ENCODE peak calls at places on chromosomes 1 and 21, in seven cellular contexts. One of them, this sample, is unnamed. For H3K4me1, the result is how much of the 10 kb centered on the place peaks cover.

GRCh38 chr1:75135829-75136142 is 1.6 kb downstream of the LHX8 start:
- DNase-seq in testis: no peak
- DNase-seq in tibial nerve: no peak
- DNase-seq in ovary: no peak
- DNase-seq in prostate gland: no peak
- DNase-seq in adrenal gland: no peak
- DNase-seq in body of pancreas: no peak
- DNase-seq in this sample: no peak

GRCh38 chr1:198676253-198676652 is 37.4 kb downstream of the PTPRC start:
- DNase-seq in testis: no peak
- DNase-seq in tibial nerve: no peak
- DNase-seq in ovary: no peak
- DNase-seq in prostate gland: no peak
- DNase-seq in adrenal gland: no peak
- DNase-seq in body of pancreas: no peak
- DNase-seq in this sample: no peak

GRCh38 chr1:171898956-171899355 is 57.7 kb downstream of the DNM3 start:
- DNase-seq in testis: peak
- DNase-seq in tibial nerve: peak
- DNase-seq in ovary: no peak
- DNase-seq in prostate gland: peak
- DNase-seq in adrenal gland: peak
- DNase-seq in body of pancreas: no peak
- DNase-seq in this sample: no peak

GRCh38 chr1:204323887-204324286 is 35.8 kb downstream of the PLEKHA6 start:
- DNase-seq in testis: no peak
- DNase-seq in tibial nerve: no peak
- DNase-seq in ovary: no peak
- DNase-seq in prostate gland: no peak
- DNase-seq in adrenal gland: no peak
- DNase-seq in body of pancreas: no peak
- DNase-seq in this sample: no peak

GRCh38 chr1:110967256-110967655 is 3.5 kb upstream of the LRIF1 start:
- DNase-seq in testis: no peak
- DNase-seq in tibial nerve: no peak
- DNase-seq in ovary: no peak
- DNase-seq in prostate gland: no peak
- DNase-seq in adrenal gland: no peak
- DNase-seq in body of pancreas: no peak
- DNase-seq in this sample: no peak

GRCh38 chr1:36665478-36666080 is 182.9 kb upstream of the CSF3R start:
- DNase-seq in testis: no peak
- DNase-seq in tibial nerve: no peak
- DNase-seq in ovary: no peak
- DNase-seq in prostate gland: no peak
- DNase-seq in adrenal gland: no peak
- DNase-seq in body of pancreas: no peak
- DNase-seq in this sample: no peak

GRCh38 chr1:109482796-109483638 is 688 bp upstream of the ATXN7L2 start:
- DNase-seq in testis: no peak
- DNase-seq in tibial nerve: no peak
- DNase-seq in ovary: peak
- DNase-seq in prostate gland: no peak
- DNase-seq in adrenal gland: peak
- DNase-seq in body of pancreas: peak
- DNase-seq in this sample: peak

GRCh38 chr21:46126321-46127238 is 28.7 kb downstream of the COL6A2 start:
- DNase-seq in testis: peak
- DNase-seq in tibial nerve: no peak
- DNase-seq in ovary: peak
- DNase-seq in prostate gland: no peak
- DNase-seq in adrenal gland: peak
- DNase-seq in body of pancreas: no peak
- DNase-seq in this sample: peak

GRCh38 chr21:46325073-46325912 is 1.3 kb downstream of the PCNT start:
- DNase-seq in testis: peak
- DNase-seq in tibial nerve: no peak
- DNase-seq in ovary: peak
- DNase-seq in prostate gland: peak
- DNase-seq in adrenal gland: peak
- DNase-seq in body of pancreas: peak
- DNase-seq in this sample: no peak

GRCh38 chr1:160205242-160205973 is at the start of gene PEA15:
- DNase-seq in testis: peak
- DNase-seq in tibial nerve: peak
- DNase-seq in ovary: peak
- DNase-seq in prostate gland: peak
- DNase-seq in adrenal gland: peak
- DNase-seq in body of pancreas: peak
- DNase-seq in this sample: peak

GRCh38 chr1:204359474-204360255 is at the start of gene PLEKHA6:
- DNase-seq in testis: peak
- DNase-seq in tibial nerve: no peak
- DNase-seq in ovary: peak
- DNase-seq in prostate gland: no peak
- DNase-seq in adrenal gland: no peak
- DNase-seq in body of pancreas: peak
- DNase-seq in this sample: no peak

GRCh38 chr1:41025979-41026819 is 4.7 kb upstream of the SLFNL1 start:
- DNase-seq in testis: no peak
- DNase-seq in tibial nerve: no peak
- DNase-seq in ovary: no peak
- DNase-seq in prostate gland: no peak
- DNase-seq in adrenal gland: no peak
- DNase-seq in body of pancreas: no peak
- DNase-seq in this sample: no peak

GRCh38 chr1:41022424-41022823 is 899 bp upstream of the SLFNL1 start:
- DNase-seq in testis: no peak
- DNase-seq in tibial nerve: no peak
- DNase-seq in ovary: no peak
- DNase-seq in prostate gland: no peak
- DNase-seq in adrenal gland: no peak
- DNase-seq in body of pancreas: no peak
- DNase-seq in this sample: no peak

GRCh38 chr1:41028034-41028642 is 6.6 kb upstream of the SLFNL1 start:
- DNase-seq in testis: no peak
- DNase-seq in tibial nerve: no peak
- DNase-seq in ovary: no peak
- DNase-seq in prostate gland: no peak
- DNase-seq in adrenal gland: no peak
- DNase-seq in body of pancreas: no peak
- DNase-seq in this sample: no peak

GRCh38 chr1:41023279-41023990 is 1.9 kb upstream of the SLFNL1 start:
- DNase-seq in testis: no peak
- DNase-seq in tibial nerve: no peak
- DNase-seq in ovary: no peak
- DNase-seq in prostate gland: no peak
- DNase-seq in adrenal gland: no peak
- DNase-seq in body of pancreas: no peak
- DNase-seq in this sample: no peak

DNA sequence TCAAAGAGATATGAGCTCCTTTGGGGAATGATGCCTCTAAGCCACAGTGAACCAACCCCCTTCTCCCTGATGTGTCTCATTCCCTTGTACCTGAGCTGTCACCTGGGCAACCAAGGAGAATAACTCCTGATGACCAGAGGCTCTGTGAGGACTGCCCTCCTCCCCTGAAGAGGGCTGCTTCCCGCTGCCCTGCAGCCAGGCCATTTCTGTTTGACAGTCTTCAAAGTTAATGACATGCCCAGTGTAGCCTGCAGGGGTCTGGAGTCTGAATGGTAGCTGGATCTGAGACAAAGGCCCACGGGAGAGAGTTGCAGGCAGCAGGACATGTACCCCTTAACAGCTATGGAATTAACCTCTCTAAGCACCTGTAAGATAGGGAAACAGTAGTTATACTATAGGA is 3.4 kb upstream of the SLFNL1 start:
- DNase-seq in testis: no peak
- DNase-seq in tibial nerve: no peak
- DNase-seq in ovary: no peak
- DNase-seq in prostate gland: no peak
- DNase-seq in adrenal gland: no peak
- DNase-seq in body of pancreas: no peak
- DNase-seq in this sample: no peak
- TF ChIP-seq POLR2A in testis: no peak
- TF ChIP-seq POLR2A in tibial nerve: no peak
- TF ChIP-seq POLR2A in ovary: no peak
- TF ChIP-seq POLR2A in prostate gland: no peak
- TF ChIP-seq POLR2A in adrenal gland: no peak
- TF ChIP-seq POLR2A in body of pancreas: no peak
- TF ChIP-seq POLR2A in this sample: no peak

GRCh38 chr1:65178235-65178634 is 30.2 kb downstream of the AK4 start:
- DNase-seq in testis: no peak
- DNase-seq in tibial nerve: no peak
- DNase-seq in ovary: no peak
- DNase-seq in prostate gland: no peak
- DNase-seq in adrenal gland: no peak
- DNase-seq in body of pancreas: no peak
- DNase-seq in this sample: no peak
- H3K4me1 ChIP-seq in testis: under half
- H3K4me1 ChIP-seq in tibial nerve: under half
- H3K4me1 ChIP-seq in ovary: under half
- H3K4me1 ChIP-seq in prostate gland: under half
- H3K4me1 ChIP-seq in adrenal gland: under half
- H3K4me1 ChIP-seq in body of pancreas: under half
- H3K4me1 ChIP-seq in this sample: under half

GRCh38 chr21:23695449-23695848 is 1911.8 kb downstream of the MRPL39 start:
- DNase-seq in testis: no peak
- DNase-seq in tibial nerve: no peak
- DNase-seq in ovary: no peak
- DNase-seq in prostate gland: no peak
- DNase-seq in adrenal gland: no peak
- DNase-seq in body of pancreas: no peak
- DNase-seq in this sample: no peak

GRCh38 chr21:23699402-23699801 is 1907.9 kb downstream of the MRPL39 start:
- DNase-seq in testis: no peak
- DNase-seq in tibial nerve: no peak
- DNase-seq in ovary: no peak
- DNase-seq in prostate gland: no peak
- DNase-seq in adrenal gland: no peak
- DNase-seq in body of pancreas: no peak
- DNase-seq in this sample: no peak

DNA sequence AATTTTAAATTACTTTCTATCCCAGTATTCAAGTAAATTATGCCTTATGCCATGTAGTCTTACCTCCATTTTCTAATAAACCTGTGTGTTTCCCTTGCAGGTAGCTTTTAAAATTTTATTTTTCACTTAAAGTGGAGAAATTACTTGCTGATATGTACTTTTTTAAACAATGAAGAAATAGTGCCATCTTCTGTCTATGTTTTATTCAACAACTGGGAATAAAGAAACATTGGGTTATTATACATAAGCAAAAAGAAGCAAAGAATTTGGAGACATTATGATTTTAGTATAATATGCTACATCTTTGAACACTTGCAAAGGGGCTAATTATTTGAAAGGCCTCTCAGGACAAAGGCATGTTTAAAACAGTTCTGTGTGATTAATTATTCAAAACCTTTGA is 1912.9 kb downstream of the MRPL39 start:
- DNase-seq in testis: no peak
- DNase-seq in tibial nerve: no peak
- DNase-seq in ovary: no peak
- DNase-seq in prostate gland: no peak
- DNase-seq in adrenal gland: no peak
- DNase-seq in body of pancreas: no peak
- DNase-seq in this sample: no peak
- TF ChIP-seq CTCF in testis: no peak
- TF ChIP-seq CTCF in tibial nerve: no peak
- TF ChIP-seq CTCF in ovary: no peak
- TF ChIP-seq CTCF in prostate gland: no peak
- TF ChIP-seq CTCF in adrenal gland: no peak
- TF ChIP-seq CTCF in body of pancreas: no peak
- TF ChIP-seq CTCF in this sample: no peak

DNA sequence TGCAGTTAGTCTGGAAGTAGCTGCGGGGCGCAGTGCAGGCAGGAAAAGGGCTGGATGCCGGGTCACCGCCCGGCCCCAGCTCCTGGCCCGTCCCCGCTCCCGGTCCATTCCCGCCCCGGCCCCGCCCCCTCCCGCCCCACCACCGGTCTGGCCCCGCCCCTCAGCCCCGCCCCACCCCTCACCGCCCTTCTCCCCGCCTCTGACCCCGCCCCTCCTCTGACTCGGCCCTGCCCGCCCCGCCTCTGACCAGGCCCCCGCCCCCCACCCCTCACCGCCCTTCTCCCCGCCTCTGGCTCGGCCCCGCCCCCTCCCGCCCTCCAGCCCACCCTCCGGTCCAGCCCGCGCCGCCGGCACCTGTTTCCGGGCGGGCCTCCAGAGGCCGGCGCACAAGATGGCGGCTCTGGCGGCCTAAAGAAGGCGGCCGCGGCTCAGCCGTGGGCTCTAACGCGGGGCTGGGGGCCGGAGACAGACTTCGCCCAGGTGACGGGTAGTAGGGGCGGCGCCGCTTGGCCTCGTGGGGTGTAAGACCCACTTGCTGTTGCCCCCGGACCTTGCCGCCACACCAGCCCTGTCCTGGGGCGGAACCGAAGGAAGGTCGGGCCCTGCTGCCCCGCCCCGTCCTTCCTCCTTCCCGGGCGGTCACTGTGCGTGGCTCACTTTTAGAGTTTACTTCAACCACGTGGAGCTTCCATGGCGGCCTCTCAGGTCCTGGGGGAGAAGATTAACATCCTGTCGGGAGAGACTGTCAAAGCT is at the start of gene UBIAD1:
- DNase-seq in testis: peak
- DNase-seq in tibial nerve: peak
- DNase-seq in ovary: peak
- DNase-seq in prostate gland: peak
- DNase-seq in adrenal gland: peak
- DNase-seq in body of pancreas: peak
- DNase-seq in this sample: peak
- TF ChIP-seq POLR2A in testis: no peak
- TF ChIP-seq POLR2A in tibial nerve: peak
- TF ChIP-seq POLR2A in ovary: peak
- TF ChIP-seq POLR2A in prostate gland: peak
- TF ChIP-seq POLR2A in adrenal gland: peak
- TF ChIP-seq POLR2A in body of pancreas: peak
- TF ChIP-seq POLR2A in this sample: no peak

This sample was measured in suprapubic skin.